ENCODE peak calls at places on chromosomes 13 and 19, in seven cellular contexts. Q, C, L, U, I, X and M are unnamed samples.

GRCh38 chr13:94079876-94080275 is 399.6 kb downstream of the DCT start:
- DNase-seq in Q (peak), I (peak), L (peak), X (no peak), C (no peak), U (no peak), M (no peak)

GRCh38 chr13:32911506-32911905 is 104.7 kb upstream of the KL start:
- DNase-seq in Q (no peak), C (no peak), U (no peak), L (peak), X (peak), I (peak), M (no peak)

GRCh38 chr13:25227690-25228089 is 55.6 kb upstream of the AMER2 start:
- DNase-seq in U (no peak), X (no peak), I (no peak), L (no peak), C (no peak), Q (no peak), M (no peak)

GRCh38 chr13:70183041-70183440 is 74.8 kb upstream of the KLHL1 start:
- DNase-seq in L (no peak), I (no peak), X (no peak), U (no peak), C (no peak), Q (no peak), M (no peak)

GRCh38 chr13:49086711-49087110 is 111.0 kb downstream of the FNDC3A start:
- DNase-seq in Q (no peak), L (peak), U (no peak), C (no peak), X (no peak), I (peak), M (no peak)

GRCh38 chr19:58559275-58560006 is 1.0 kb upstream of the UBE2M start:
- DNase-seq in U (peak), Q (peak), X (peak), I (peak), L (peak), C (peak), M (peak)

GRCh38 chr19:1038995-1039645 is 787 bp upstream of the ABCA7 start:
- DNase-seq in L (peak), Q (no peak), X (no peak), U (no peak), I (no peak), C (no peak), M (no peak)

GRCh38 chr13:92991687-92992086 is 234.9 kb upstream of the GPC6 start:
- DNase-seq in U (no peak), I (no peak), L (peak), C (no peak), X (no peak), Q (no peak), M (no peak)

GRCh38 chr13:45807520-45808099 is 43.9 kb downstream of the SIAH3 start:
- DNase-seq in U (peak), Q (no peak), L (peak), I (peak), X (peak), C (peak), M (no peak)

GRCh38 chr19:11821474-11821873 is 7.4 kb downstream of the ZNF440 start:
- DNase-seq in L (peak), I (no peak), C (no peak), X (no peak), Q (no peak), U (no peak), M (no peak)

GRCh38 chr13:98746968-98747367 is 5.5 kb downstream of the SLC15A1 start:
- DNase-seq in Q (no peak), X (no peak), C (no peak), U (no peak), I (no peak), L (peak), M (no peak)

GRCh38 chr19:50568321-50569022 is at the start of gene LRRC4B:
- DNase-seq in C (peak), X (peak), I (peak), U (no peak), Q (no peak), L (no peak), M (no peak)

GRCh38 chr19:16795731-16796130 is 33.5 kb upstream of the SIN3B start:
- DNase-seq in L (no peak), Q (no peak), X (no peak), C (no peak), I (no peak), U (no peak), M (no peak)

GRCh38 chr19:23914402-23915286 is at the start of gene ZNF726:
- DNase-seq in C (no peak), U (peak), X (peak), I (peak), Q (peak), L (peak), M (peak)

GRCh38 chr13:94192576-94192975 is 286.9 kb downstream of the DCT start:
- DNase-seq in L (no peak), C (peak), U (no peak), X (peak), Q (no peak), I (peak), M (no peak)

GRCh38 chr19:46374526-46375475 is 27.9 kb downstream of the PPP5C start:
- DNase-seq in L (no peak), Q (no peak), C (no peak), X (no peak), I (no peak), U (no peak), M (no peak)

GRCh38 chr13:84487681-84488080 is 605.4 kb upstream of the SLITRK1 start:
- DNase-seq in Q (no peak), I (no peak), X (no peak), U (no peak), L (no peak), C (no peak), M (no peak)

GRCh38 chr13:26508885-26509284 is 48.6 kb upstream of the WASF3 start:
- DNase-seq in I (no peak), C (no peak), U (no peak), L (peak), X (no peak), Q (peak), M (no peak)

GRCh38 chr13:99335603-99336002 is 28.4 kb upstream of the GPR183 start:
- DNase-seq in X (no peak), U (no peak), Q (no peak), I (no peak), L (no peak), C (no peak), M (no peak)

GRCh38 chr19:39409886-39410619 is 2.4 kb upstream of the PLEKHG2 start:
- DNase-seq in L (peak), C (no peak), I (no peak), X (no peak), Q (no peak), U (peak), M (no peak)

GRCh38 chr13:28423010-28423409 is 71.9 kb downstream of the FLT1 start:
- DNase-seq in I (no peak), X (no peak), U (peak), L (no peak), C (no peak), Q (no peak), M (peak)

GRCh38 chr19:29887498-29887897 is 54.5 kb upstream of the URI1 start:
- DNase-seq in I (no peak), L (peak), U (no peak), C (no peak), Q (no peak), X (no peak), M (no peak)

GRCh38 chr13:45180713-45181601 is 19.9 kb downstream of the KCTD4 start:
- DNase-seq in Q (no peak), I (no peak), U (no peak), X (no peak), C (no peak), L (no peak), M (no peak)

GRCh38 chr19:20661150-20661819 is at the start of gene ZNF626:
- DNase-seq in U (peak), C (peak), X (peak), I (peak), L (peak), Q (peak), M (peak)

GRCh38 chr19:55958356-55958755 is 10.7 kb downstream of the NLRP8 start:
- DNase-seq in C (no peak), X (no peak), Q (no peak), L (no peak), U (no peak), I (no peak), M (no peak)

GRCh38 chr19:35065574-35065973 is 24.1 kb downstream of the HPN start:
- DNase-seq in U (no peak), L (no peak), Q (no peak), X (no peak), I (no peak), C (no peak), M (no peak)

GRCh38 chr19:35066691-35067563 is 25.4 kb downstream of the HPN start:
- DNase-seq in C (peak), X (peak), Q (peak), I (peak), L (peak), U (peak), M (peak)

GRCh38 chr19:35063940-35064818 is 22.7 kb downstream of the HPN start:
- DNase-seq in U (no peak), C (no peak), L (peak), X (no peak), Q (no peak), I (peak), M (no peak)

GRCh38 chr19:35068941-35069634 is 27.6 kb downstream of the HPN start:
- DNase-seq in Q (no peak), U (no peak), L (no peak), X (no peak), C (no peak), I (no peak), M (no peak)

DNA sequence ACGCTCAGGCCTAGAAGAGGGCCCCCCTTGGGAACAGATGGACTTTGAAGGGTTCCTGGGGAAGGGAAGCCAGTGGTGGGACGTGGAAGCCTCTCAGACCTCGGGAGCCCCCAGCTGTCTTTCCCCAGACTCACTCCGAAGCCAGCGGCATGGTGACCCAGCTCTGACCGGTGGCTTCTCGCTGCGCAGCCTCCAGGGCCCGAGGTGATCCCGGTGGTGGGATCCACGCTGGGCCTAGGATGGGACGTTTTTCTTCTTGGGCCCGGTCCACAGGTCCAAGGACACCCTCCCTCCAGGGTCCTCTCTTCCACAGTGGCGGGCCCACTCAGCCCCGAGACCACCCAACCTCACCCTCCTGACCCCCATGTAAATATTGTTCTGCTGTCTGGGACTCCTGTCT is 24.6 kb downstream of the HPN start:
- DNase-seq in C (no peak), U (no peak), X (no peak), Q (no peak), L (no peak), I (no peak), M (no peak)
- TF ChIP-seq CTCF in C (no peak), U (no peak), X (no peak), Q (no peak), L (no peak), I (no peak), M (no peak)

GRCh38 chr19:3977242-3978143 is 6.6 kb upstream of the DAPK3 start:
- DNase-seq in Q (no peak), X (no peak), U (no peak), L (no peak), I (no peak), C (no peak), M (no peak)
- TF ChIP-seq CTCF in Q (no peak), X (peak), U (no peak), L (no peak), I (no peak), C (peak), M (no peak)

DNA sequence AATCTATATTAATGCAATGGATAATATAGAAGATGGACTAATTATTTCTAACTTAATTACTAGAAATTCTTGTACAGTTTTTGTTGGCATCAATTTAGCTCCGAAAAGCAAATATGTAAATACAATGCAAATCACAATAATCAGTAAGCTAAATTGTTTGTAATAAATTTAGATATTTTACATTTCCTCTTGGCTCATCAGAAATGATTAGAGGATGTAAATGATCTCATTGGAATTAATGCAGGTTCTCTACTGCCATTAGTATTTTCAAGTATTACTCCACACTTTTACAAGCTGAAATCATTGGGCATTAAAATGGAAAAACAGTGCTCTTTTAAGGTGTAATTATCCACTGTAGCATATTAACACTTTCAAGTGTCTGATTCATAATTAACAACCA is 741.8 kb upstream of the MIR17HG start:
- DNase-seq in X (no peak), C (no peak), U (no peak), L (no peak), Q (no peak), I (no peak), M (no peak)
- TF ChIP-seq CTCF in X (no peak), C (no peak), U (no peak), L (no peak), Q (no peak), I (no peak), M (no peak)

GRCh38 chr13:40145139-40145538 is 489.7 kb downstream of the COG6 start:
- DNase-seq in U (no peak), C (no peak), I (no peak), X (no peak), L (no peak), Q (no peak), M (no peak)

GRCh38 chr13:40148103-40148502 is 492.6 kb downstream of the COG6 start:
- DNase-seq in Q (no peak), U (no peak), X (no peak), C (no peak), L (no peak), I (no peak), M (no peak)

GRCh38 chr13:40143559-40143958 is 488.1 kb downstream of the COG6 start:
- DNase-seq in C (no peak), Q (no peak), U (no peak), I (no peak), L (no peak), X (no peak), M (no peak)

GRCh38 chr13:40146586-40147240 is 491.3 kb downstream of the COG6 start:
- DNase-seq in U (no peak), C (no peak), I (no peak), L (no peak), X (no peak), Q (no peak), M (no peak)

GRCh38 chr13:40146063-40146462 is 490.6 kb downstream of the COG6 start:
- DNase-seq in C (no peak), L (no peak), U (no peak), I (peak), X (no peak), Q (no peak), M (no peak)
- TF ChIP-seq CTCF in C (no peak), L (no peak), U (no peak), I (peak), X (no peak), Q (no peak), M (no peak)

GRCh38 chr19:40714519-40715299 is 2.0 kb downstream of the COQ8B start:
- DNase-seq in Q (peak), C (peak), L (peak), I (peak), X (peak), U (peak), M (peak)
- TF ChIP-seq CTCF in Q (no peak), C (no peak), L (peak), I (no peak), X (no peak), U (no peak), M (no peak)